ENCODE peak calls at places on chromosomes 3 and 15, in six cellular contexts. N, C, M, K, L and U are unnamed samples.

GRCh38 chr3:170226426-170226960 is 4.3 kb downstream of the PRKCI start:
- DNase-seq in N (no peak), C (no peak), M (no peak), K (no peak), L (no peak), U (no peak)

GRCh38 chr3:52299815-52300611 is 12.4 kb downstream of the GLYCTK start:
- DNase-seq in N (no peak), C (no peak), M (no peak), K (peak; percentile 4), L (no peak), U (no peak)

GRCh38 chr3:174541708-174542107 is 317.4 kb upstream of the NAALADL2 start:
- DNase-seq in N (no peak), C (no peak), M (no peak), K (no peak), L (no peak), U (no peak)

GRCh38 chr3:13583251-13584180 is 34.6 kb downstream of the FBLN2 start:
- DNase-seq in N (no peak), C (no peak), M (no peak), K (no peak), L (peak; percentile 54), U (no peak)

GRCh38 chr3:56125358-56126005 is 342.8 kb downstream of the ERC2 start:
- DNase-seq in N (no peak), C (no peak), M (no peak), K (no peak), L (no peak), U (no peak)

GRCh38 chr15:90810354-90810753 is 58.0 kb upstream of the FURIN start:
- DNase-seq in N (no peak), C (no peak), M (no peak), K (no peak), L (no peak), U (no peak)

GRCh38 chr3:73094127-73094526 is 32.7 kb downstream of the EBLN2 start:
- DNase-seq in N (no peak), C (no peak), M (no peak), K (no peak), L (no peak), U (no peak)

GRCh38 chr15:62307551-62307950 is 142.5 kb upstream of the C2CD4B start:
- DNase-seq in N (no peak), C (no peak), M (no peak), K (no peak), L (no peak), U (peak; percentile 27)

GRCh38 chr15:76328962-76329361 is 7.6 kb upstream of the ISL2 start:
- DNase-seq in N (no peak), C (no peak), M (no peak), K (no peak), L (no peak), U (no peak)

GRCh38 chr3:190053919-190054672 is 66.6 kb downstream of the P3H2 start:
- DNase-seq in N (no peak), C (no peak), M (no peak), K (no peak), L (no peak), U (no peak)

GRCh38 chr15:33243393-33243792 is 48.9 kb upstream of the FMN1 start:
- DNase-seq in N (no peak), C (no peak), M (no peak), K (no peak), L (no peak), U (no peak)

GRCh38 chr3:120693439-120694172 is 11.6 kb upstream of the HGD start:
- DNase-seq in N (no peak), C (no peak), M (no peak), K (no peak), L (no peak), U (peak; percentile 18)

GRCh38 chr3:21620511-21621395 is 130.3 kb downstream of the ZNF385D start:
- DNase-seq in N (no peak), C (no peak), M (no peak), K (no peak), L (no peak), U (no peak)

GRCh38 chr3:141986548-141987107 is 110.2 kb downstream of the ATP1B3 start:
- DNase-seq in N (no peak), C (no peak), M (no peak), K (no peak), L (no peak), U (no peak)

GRCh38 chr3:170759511-170760173 is 110.4 kb downstream of the RPL22L1 start:
- DNase-seq in N (no peak), C (no peak), M (no peak), K (no peak), L (no peak), U (no peak)

GRCh38 chr15:47652213-47652852 is 65.0 kb upstream of the SEMA6D start:
- DNase-seq in N (no peak), C (no peak), M (no peak), K (no peak), L (no peak), U (no peak)

GRCh38 chr3:171556133-171556532 is 95.9 kb upstream of the TNIK start:
- DNase-seq in N (no peak), C (no peak), M (no peak), K (peak; percentile 71), L (no peak), U (no peak)

GRCh38 chr3:30643763-30644462 is 37.5 kb downstream of the TGFBR2 start:
- DNase-seq in N (no peak), C (peak; percentile 77), M (peak; percentile 33), K (no peak), L (peak; percentile 66), U (no peak)

GRCh38 chr3:31466016-31466415 is 66.7 kb upstream of the STT3B start:
- DNase-seq in N (no peak), C (no peak), M (no peak), K (no peak), L (no peak), U (peak; percentile 13)

GRCh38 chr3:37640636-37641375 is 220.9 kb upstream of the CTDSPL start:
- DNase-seq in N (no peak), C (no peak), M (no peak), K (no peak), L (no peak), U (no peak)

GRCh38 chr3:10242182-10243065 is 5.8 kb upstream of the TATDN2 start:
- DNase-seq in N (no peak), C (peak; percentile 88), M (peak; percentile 67), K (no peak), L (no peak), U (no peak)

GRCh38 chr3:146574173-146574572 is 29.8 kb upstream of the PLSCR1 start:
- DNase-seq in N (no peak), C (no peak), M (no peak), K (no peak), L (no peak), U (no peak)

GRCh38 chr3:102225407-102226132 is 209.2 kb upstream of the ZPLD1 start:
- DNase-seq in N (no peak), C (no peak), M (no peak), K (peak; percentile 33), L (no peak), U (peak; percentile 48)

GRCh38 chr3:128503751-128504532 is 10.9 kb upstream of the GATA2 start:
- DNase-seq in N (no peak), C (no peak), M (no peak), K (no peak), L (no peak), U (no peak)

GRCh38 chr15:78037328-78037727 is 40.2 kb downstream of the TBC1D2B start:
- DNase-seq in N (no peak), C (no peak), M (no peak), K (no peak), L (no peak), U (no peak)

GRCh38 chr15:39580117-39580629 is 706 bp upstream of the THBS1 start:
- DNase-seq in N (peak; percentile 88), C (peak; percentile 90), M (peak; percentile 89), K (peak; percentile 19), L (peak; percentile 97), U (peak; percentile 91)

GRCh38 chr3:121957674-121958419 is 63.6 kb downstream of the SLC15A2 start:
- DNase-seq in N (peak; percentile 18), C (no peak), M (no peak), K (no peak), L (no peak), U (no peak)

GRCh38 chr3:124886168-124887051 is 755 bp downstream of the ITGB5 start:
- DNase-seq in N (peak; percentile 28), C (no peak), M (peak; percentile 5), K (no peak), L (peak; percentile 82), U (no peak)

GRCh38 chr3:31369637-31370036 is 163.1 kb upstream of the STT3B start:
- DNase-seq in N (no peak), C (no peak), M (no peak), K (no peak), L (no peak), U (no peak)

GRCh38 chr15:47484119-47484518 is 233.2 kb upstream of the SEMA6D start:
- DNase-seq in N (no peak), C (no peak), M (no peak), K (no peak), L (no peak), U (no peak)

GRCh38 chr3:72739521-72740466 is 108.5 kb downstream of the SHQ1 start:
- DNase-seq in N (no peak), C (no peak), M (no peak), K (no peak), L (no peak), U (no peak)

GRCh38 chr3:85567074-85567676 is 608.4 kb downstream of the CADM2 start:
- DNase-seq in N (no peak), C (no peak), M (peak; percentile 7), K (no peak), L (no peak), U (no peak)

GRCh38 chr15:48365575-48365974 is 34.3 kb downstream of the DUT start:
- DNase-seq in N (no peak), C (no peak), M (no peak), K (no peak), L (no peak), U (no peak)

GRCh38 chr3:190512666-190513065 is 1.2 kb upstream of the IL1RAP start:
- DNase-seq in N (no peak), C (no peak), M (no peak), K (no peak), L (no peak), U (no peak)